ENCODE peak calls at places on chromosome 11, in six cellular contexts. E, G, I, Q, U and A are unnamed samples.

GRCh38 chr11:82229346-82229745 is 504.3 kb downstream of the FAM181B start:
- DNase-seq in E (no peak), G (no peak), I (no peak), Q (no peak), U (no peak), A (peak; percentile 39)

GRCh38 chr11:69874178-69874983 is 55.2 kb upstream of the FGF3 start:
- DNase-seq in E (no peak), G (no peak), I (no peak), Q (no peak), U (peak; percentile 36), A (no peak)

GRCh38 chr11:24731554-24731953 is 234.7 kb downstream of the LUZP2 start:
- DNase-seq in E (no peak), G (no peak), I (no peak), Q (no peak), U (no peak), A (no peak)

GRCh38 chr11:107849791-107850190 is 8.8 kb downstream of the SLC35F2 start:
- DNase-seq in E (no peak), G (no peak), I (no peak), Q (no peak), U (no peak), A (no peak)

GRCh38 chr11:43709689-43710088 is 29.2 kb downstream of the HSD17B12 start:
- DNase-seq in E (no peak), G (no peak), I (no peak), Q (no peak), U (no peak), A (no peak)

GRCh38 chr11:10909141-10909883 is 51.5 kb upstream of the ZBED5 start:
- DNase-seq in E (no peak), G (no peak), I (no peak), Q (no peak), U (no peak), A (peak; percentile 73)

GRCh38 chr11:33777906-33778305 is 3.6 kb upstream of the FBXO3 start:
- DNase-seq in E (no peak), G (no peak), I (no peak), Q (no peak), U (no peak), A (no peak)

GRCh38 chr11:68845351-68846002 is 3.8 kb upstream of the CPT1A start:
- DNase-seq in E (no peak), G (no peak), I (no peak), Q (no peak), U (no peak), A (no peak)

GRCh38 chr11:107043242-107043991 is 25.1 kb upstream of the GUCY1A2 start:
- DNase-seq in E (no peak), G (no peak), I (no peak), Q (no peak), U (no peak), A (no peak)

GRCh38 chr11:35304900-35305299 is 114.5 kb downstream of the SLC1A2 start:
- DNase-seq in E (no peak), G (no peak), I (no peak), Q (no peak), U (no peak), A (no peak)